ENCODE peak calls at places on chromosomes 5 and 9, in six cellular contexts. C, Z, S, N, G and F are unnamed samples.

GRCh38 chr5:56175028-56175427 is 58.1 kb downstream of the ANKRD55 start:
- ATAC-seq in C (peak; percentile 36), Z (no peak), S (no peak), N (no peak), G (no peak), F (peak; percentile 11)

GRCh38 chr9:35736201-35736633 is 3.8 kb downstream of the CREB3 start:
- ATAC-seq in C (peak; percentile 54), Z (no peak), S (no peak), N (no peak), G (no peak), F (peak; percentile 25)

GRCh38 chr5:161358446-161358845 is 188.1 kb downstream of the GABRB2 start:
- ATAC-seq in C (no peak), Z (no peak), S (no peak), N (no peak), G (no peak), F (no peak)

GRCh38 chr9:2874001-2874750 is 30.3 kb upstream of the PUM3 start:
- ATAC-seq in C (no peak), Z (no peak), S (peak; percentile 87), N (no peak), G (no peak), F (no peak)

GRCh38 chr9:86732514-86732913 is 214.8 kb downstream of the GAS1 start:
- ATAC-seq in C (no peak), Z (peak; percentile 55), S (peak; percentile 80), N (peak; percentile 88), G (no peak), F (peak; percentile 94)

GRCh38 chr5:35904443-35905132 is 33.8 kb downstream of the CAPSL start:
- ATAC-seq in C (no peak), Z (no peak), S (no peak), N (no peak), G (peak; percentile 80), F (no peak)

GRCh38 chr5:131672791-131673190 is 37.8 kb upstream of the RAPGEF6 start:
- ATAC-seq in C (peak; percentile 22), Z (no peak), S (no peak), N (peak; percentile 32), G (no peak), F (no peak)

GRCh38 chr5:16855475-16855874 is 80.6 kb downstream of the MYO10 start:
- ATAC-seq in C (peak; percentile 8), Z (no peak), S (peak; percentile 52), N (peak; percentile 52), G (no peak), F (peak; percentile 70)

GRCh38 chr9:26264709-26265601 is 586.7 kb upstream of the TUSC1 start:
- ATAC-seq in C (peak; percentile 76), Z (no peak), S (no peak), N (no peak), G (no peak), F (no peak)

GRCh38 chr5:126519637-126520592 is 75.1 kb downstream of the ALDH7A1 start:
- ATAC-seq in C (no peak), Z (peak; percentile 33), S (peak; percentile 71), N (peak; percentile 73), G (no peak), F (no peak)

GRCh38 chr5:56986631-56986957 is 34.7 kb upstream of the MIER3 start:
- ATAC-seq in C (no peak), Z (no peak), S (no peak), N (no peak), G (no peak), F (no peak)

GRCh38 chr9:81588148-81588874 is 101.0 kb downstream of the TLE1 start:
- ATAC-seq in C (peak; percentile 95), Z (peak; percentile 94), S (peak; percentile 92), N (peak; percentile 26), G (no peak), F (peak; percentile 70)

GRCh38 chr5:123344819-123345426 is 78.3 kb downstream of the CEP120 start:
- ATAC-seq in C (peak; percentile 63), Z (no peak), S (no peak), N (no peak), G (no peak), F (peak; percentile 26)

GRCh38 chr5:139495644-139496435 is 13.3 kb upstream of the STING1 start:
- ATAC-seq in C (peak; percentile 46), Z (no peak), S (peak; percentile 35), N (peak; percentile 37), G (peak; percentile 73), F (peak; percentile 71)

GRCh38 chr5:77952811-77953210 is 176.7 kb upstream of the TBCA start:
- ATAC-seq in C (no peak), Z (no peak), S (no peak), N (no peak), G (no peak), F (no peak)